ENCODE peak calls at places on chromosomes 5 and 9, in seven cellular contexts. L is PC-9; J is endothelial cell of umbilical vein; X is fibroblast of villous mesenchyme; H is naive thymus-derived CD4-positive, alpha-beta T cell; R is colonic mucosa; F is foreskin fibroblast. T is an unnamed sample.

GRCh38 chr9:107154291-107154690 is 128.8 kb upstream of the RAD23B start:
- DNase-seq in L (no peak), J (no peak), X (no peak), H (no peak), R (no peak), F (no peak), T (no peak)

GRCh38 chr9:546797-547223 is 294.7 kb upstream of the DMRT1 start:
- DNase-seq in L (no peak), J (peak), X (peak), H (no peak), R (no peak), F (peak), T (peak)

GRCh38 chr9:114237247-114237646 is 81.9 kb downstream of the COL27A1 start:
- DNase-seq in L (no peak), J (no peak), X (no peak), H (no peak), R (no peak), F (no peak), T (no peak)

GRCh38 chr5:139670369-139671095 is 22.4 kb downstream of the CXXC5 start:
- DNase-seq in L (no peak), J (peak), X (no peak), H (no peak), R (no peak), F (no peak), T (peak)

GRCh38 chr9:98902925-98903324 is 40.8 kb upstream of the COL15A1 start:
- DNase-seq in L (no peak), J (no peak), X (no peak), H (no peak), R (no peak), F (no peak), T (no peak)

GRCh38 chr9:101131326-101131725 is 102.8 kb downstream of the PLPPR1 start:
- DNase-seq in L (no peak), J (no peak), X (no peak), H (no peak), R (no peak), F (no peak), T (no peak)

GRCh38 chr9:366620-367019 is 152.0 kb downstream of the DOCK8 start:
- DNase-seq in L (no peak), J (no peak), X (no peak), H (no peak), R (no peak), F (no peak), T (no peak)

GRCh38 chr5:125327676-125328075 is 581.2 kb upstream of the ZNF608 start:
- DNase-seq in L (no peak), J (no peak), X (no peak), H (no peak), R (no peak), F (no peak), T (peak)

GRCh38 chr5:141742866-141743651 is 61.0 kb upstream of the ARAP3 start:
- DNase-seq in L (peak), J (peak), X (peak), H (no peak), R (peak), F (peak), T (peak)

GRCh38 chr5:151139015-151139414 is 18.6 kb downstream of the ANXA6 start:
- DNase-seq in L (no peak), J (no peak), X (no peak), H (peak), R (no peak), F (no peak), T (no peak)

GRCh38 chr5:7849531-7850240 is 1.2 kb downstream of the CFAP90 start:
- DNase-seq in L (no peak), J (no peak), X (no peak), H (no peak), R (no peak), F (peak), T (no peak)

GRCh38 chr5:9194509-9194908 is 351.4 kb downstream of the SEMA5A start:
- DNase-seq in L (no peak), J (no peak), X (no peak), H (no peak), R (no peak), F (peak), T (no peak)

GRCh38 chr5:109410389-109411174 is 808 bp upstream of the PJA2 start:
- DNase-seq in L (peak), J (no peak), X (peak), H (peak), R (peak), F (peak), T (peak)

GRCh38 chr5:88925692-88926490 is 42.9 kb upstream of the MEF2C start:
- DNase-seq in L (no peak), J (no peak), X (no peak), H (no peak), R (no peak), F (peak), T (no peak)

GRCh38 chr9:129608561-129609481 is 12.1 kb downstream of the C9orf50 start:
- DNase-seq in L (peak), J (no peak), X (no peak), H (no peak), R (peak), F (no peak), T (no peak)

GRCh38 chr5:43352131-43352530 is 38.9 kb upstream of the HMGCS1 start:
- DNase-seq in L (no peak), J (no peak), X (no peak), H (no peak), R (no peak), F (no peak), T (no peak)

GRCh38 chr9:18849910-18850677 is 182.9 kb downstream of the SAXO1 start:
- DNase-seq in L (no peak), J (no peak), X (no peak), H (no peak), R (no peak), F (no peak), T (no peak)

GRCh38 chr5:60196382-60197113 is 303.0 kb upstream of the PDE4D start:
- DNase-seq in L (peak), J (peak), X (peak), H (no peak), R (no peak), F (peak), T (no peak)

GRCh38 chr5:1733369-1733768 is 66.3 kb downstream of the MRPL36 start:
- DNase-seq in L (no peak), J (no peak), X (no peak), H (no peak), R (peak), F (no peak), T (no peak)

GRCh38 chr9:97176206-97176605 is 131.3 kb upstream of the CCDC180 start:
- DNase-seq in L (no peak), J (no peak), X (peak), H (no peak), R (no peak), F (peak), T (no peak)

GRCh38 chr9:88373018-88373417 is 15.2 kb upstream of the SPIN1 start:
- DNase-seq in L (no peak), J (no peak), X (no peak), H (no peak), R (no peak), F (peak), T (no peak)

GRCh38 chr5:150582281-150582791 is 58.1 kb upstream of the SYNPO start:
- DNase-seq in L (no peak), J (peak), X (peak), H (no peak), R (peak), F (peak), T (no peak)

GRCh38 chr5:16480821-16481538 is 15.4 kb upstream of the ZNF622 start:
- DNase-seq in L (no peak), J (no peak), X (no peak), H (no peak), R (no peak), F (peak), T (no peak)

GRCh38 chr9:81634915-81635516 is 54.3 kb downstream of the TLE1 start:
- DNase-seq in L (no peak), J (no peak), X (peak), H (no peak), R (no peak), F (peak), T (no peak)

GRCh38 chr5:132054697-132055440 is 5.6 kb upstream of the IL3 start:
- DNase-seq in L (no peak), J (no peak), X (no peak), H (no peak), R (no peak), F (no peak), T (no peak)

GRCh38 chr5:39521098-39521860 is 96.5 kb upstream of the DAB2 start:
- DNase-seq in L (no peak), J (no peak), X (no peak), H (no peak), R (no peak), F (no peak), T (no peak)

GRCh38 chr9:2023042-2023441 is 7.9 kb downstream of the SMARCA2 start:
- DNase-seq in L (no peak), J (no peak), X (no peak), H (no peak), R (no peak), F (no peak), T (no peak)

GRCh38 chr9:19420877-19421276 is 12.1 kb downstream of the ACER2 start:
- DNase-seq in L (no peak), J (no peak), X (no peak), H (no peak), R (no peak), F (no peak), T (no peak)

GRCh38 chr9:91495450-91495849 is 71.8 kb upstream of the NFIL3 start:
- DNase-seq in L (peak), J (no peak), X (peak), H (no peak), R (no peak), F (peak), T (no peak)

GRCh38 chr5:77937015-77937908 is 161.1 kb upstream of the TBCA start:
- DNase-seq in L (no peak), J (no peak), X (no peak), H (no peak), R (no peak), F (no peak), T (peak)

GRCh38 chr5:157740211-157740610 is 3.3 kb upstream of the LSM11 start:
- DNase-seq in L (peak), J (no peak), X (peak), H (no peak), R (no peak), F (peak), T (peak)

GRCh38 chr9:117094493-117094892 is 320.4 kb downstream of the ASTN2 start:
- DNase-seq in L (no peak), J (no peak), X (peak), H (no peak), R (no peak), F (no peak), T (no peak)

GRCh38 chr5:58458851-58459275 is 1.0 kb downstream of the PLK2 start:
- DNase-seq in L (no peak), J (no peak), X (no peak), H (peak), R (no peak), F (peak), T (no peak)

GRCh38 chr9:95005276-95006141 is 279.0 kb downstream of the AOPEP start:
- DNase-seq in L (no peak), J (no peak), X (peak), H (no peak), R (no peak), F (no peak), T (no peak)

GRCh38 chr5:118233601-118234000 is 754.7 kb downstream of the DTWD2 start:
- DNase-seq in L (no peak), J (no peak), X (no peak), H (no peak), R (no peak), F (no peak), T (no peak)

DNA sequence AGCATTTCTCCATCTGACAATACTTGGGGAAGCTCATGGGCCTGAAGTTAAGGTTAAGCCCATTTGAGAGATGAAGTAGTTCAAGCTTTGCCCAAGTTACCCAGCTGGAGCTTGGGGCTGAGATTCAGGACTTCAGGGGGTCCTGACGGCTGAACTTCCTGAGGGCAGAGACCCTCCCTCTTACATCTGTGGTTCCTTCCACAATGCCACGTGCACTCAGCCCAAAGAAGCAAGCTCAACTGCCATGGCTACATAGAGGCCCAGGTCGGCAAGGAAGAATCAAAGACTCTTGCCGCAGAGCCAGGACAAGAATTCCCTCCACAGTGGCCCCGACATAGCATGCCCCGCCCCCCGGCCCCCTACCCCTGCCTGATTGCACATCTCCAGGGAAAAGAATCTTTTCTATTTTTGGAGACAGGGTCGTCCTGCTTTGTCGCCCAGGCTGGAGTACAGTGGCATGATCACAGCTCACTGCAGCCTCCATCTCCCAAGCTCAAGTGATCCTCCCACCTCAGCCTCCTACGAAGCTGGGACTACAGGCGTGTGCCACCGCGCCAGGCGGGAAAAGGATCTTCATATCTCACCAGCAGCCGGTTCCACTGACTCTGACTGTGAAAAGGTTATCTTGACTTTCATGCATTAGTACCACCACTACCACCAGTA is 9.2 kb downstream of the PHF19 start:
- DNase-seq in L (no peak), J (no peak), X (no peak), H (no peak), R (no peak), F (no peak), T (no peak)
- H3K4me3 ChIP-seq in L (peak), J (no peak), X (peak), H (peak), R (peak), F (peak), T (peak)

DNA sequence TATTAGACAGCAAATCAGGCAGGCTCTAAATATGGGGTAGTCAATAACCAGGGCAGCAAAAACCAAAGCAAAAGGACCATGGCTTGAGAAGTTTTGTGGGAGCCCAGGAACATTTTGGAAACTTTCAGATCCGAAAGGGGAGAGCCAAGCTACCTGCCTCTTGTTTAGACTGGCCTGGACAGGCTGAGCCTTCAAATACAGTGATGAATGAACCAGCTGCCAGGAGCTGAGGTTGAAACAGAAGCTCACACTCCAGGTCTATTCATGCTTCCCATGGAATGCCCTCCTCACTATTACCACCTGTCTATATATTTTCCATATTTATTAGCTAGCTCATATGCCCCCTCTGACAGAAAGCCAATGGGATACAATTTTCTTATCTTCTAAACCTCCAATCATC is 150.8 kb upstream of the SLC44A1 start:
- DNase-seq in L (no peak), J (no peak), X (no peak), H (no peak), R (no peak), F (no peak), T (no peak)
- H3K4me3 ChIP-seq in L (no peak), J (no peak), X (no peak), H (no peak), R (no peak), F (no peak), T (no peak)

GRCh38 chr5:64180661-64181343 is 15.2 kb downstream of the RNF180 start:
- DNase-seq in L (no peak), J (peak), X (no peak), H (no peak), R (no peak), F (no peak), T (no peak)
- H3K4me3 ChIP-seq in L (no peak), J (no peak), X (no peak), H (no peak), R (no peak), F (no peak), T (no peak)

GRCh38 chr5:95281211-95281610 is 3.7 kb downstream of the MCTP1 start:
- DNase-seq in L (no peak), J (no peak), X (no peak), H (no peak), R (no peak), F (peak), T (no peak)

GRCh38 chr5:95283022-95283615 is 1.8 kb downstream of the MCTP1 start:
- DNase-seq in L (no peak), J (peak), X (no peak), H (no peak), R (no peak), F (peak), T (no peak)

GRCh38 chr5:95284512-95285405 is at the start of gene MCTP1:
- DNase-seq in L (peak), J (peak), X (peak), H (no peak), R (no peak), F (peak), T (peak)

GRCh38 chr5:95283761-95284511 is 958 bp downstream of the MCTP1 start:
- DNase-seq in L (peak), J (peak), X (no peak), H (no peak), R (peak), F (peak), T (peak)

GRCh38 chr5:95285406-95285761 is 490 bp upstream of the MCTP1 start:
- DNase-seq in L (no peak), J (peak), X (peak), H (no peak), R (no peak), F (peak), T (peak)
- H3K4me3 ChIP-seq in L (peak), J (peak), X (peak), H (no peak), R (peak), F (no peak), T (no peak)

DNA sequence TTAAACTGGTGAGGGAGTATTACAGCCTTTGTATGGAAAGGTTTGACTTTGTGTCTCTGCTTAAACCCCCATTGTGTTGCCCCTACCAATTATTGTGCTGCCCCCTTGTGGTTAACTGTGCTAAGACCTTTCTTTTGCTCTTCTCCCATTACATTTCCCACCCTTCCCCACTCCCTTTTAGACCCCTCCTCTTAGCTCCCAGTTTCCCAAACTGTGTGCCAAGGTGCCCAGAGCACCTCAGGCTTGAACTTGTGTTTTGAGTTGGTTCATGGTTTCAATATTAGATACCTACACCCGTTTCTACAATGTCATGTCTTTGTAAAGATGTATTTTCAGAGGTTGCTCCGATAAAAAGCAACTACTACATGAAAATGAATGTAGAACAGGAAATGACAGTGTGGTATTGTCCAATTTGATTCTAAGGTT is 2.9 kb downstream of the JAK2 start:
- DNase-seq in L (peak), J (peak), X (peak), H (peak), R (peak), F (peak), T (peak)
- H3K4me3 ChIP-seq in L (no peak), J (peak), X (peak), H (no peak), R (peak), F (peak), T (peak)

GRCh38 chr5:180808461-180809000 is 5.9 kb upstream of the MGAT1 start:
- DNase-seq in L (no peak), J (no peak), X (no peak), H (no peak), R (no peak), F (no peak), T (no peak)
- H3K4me3 ChIP-seq in L (peak), J (peak), X (peak), H (peak), R (peak), F (peak), T (peak)

DNA sequence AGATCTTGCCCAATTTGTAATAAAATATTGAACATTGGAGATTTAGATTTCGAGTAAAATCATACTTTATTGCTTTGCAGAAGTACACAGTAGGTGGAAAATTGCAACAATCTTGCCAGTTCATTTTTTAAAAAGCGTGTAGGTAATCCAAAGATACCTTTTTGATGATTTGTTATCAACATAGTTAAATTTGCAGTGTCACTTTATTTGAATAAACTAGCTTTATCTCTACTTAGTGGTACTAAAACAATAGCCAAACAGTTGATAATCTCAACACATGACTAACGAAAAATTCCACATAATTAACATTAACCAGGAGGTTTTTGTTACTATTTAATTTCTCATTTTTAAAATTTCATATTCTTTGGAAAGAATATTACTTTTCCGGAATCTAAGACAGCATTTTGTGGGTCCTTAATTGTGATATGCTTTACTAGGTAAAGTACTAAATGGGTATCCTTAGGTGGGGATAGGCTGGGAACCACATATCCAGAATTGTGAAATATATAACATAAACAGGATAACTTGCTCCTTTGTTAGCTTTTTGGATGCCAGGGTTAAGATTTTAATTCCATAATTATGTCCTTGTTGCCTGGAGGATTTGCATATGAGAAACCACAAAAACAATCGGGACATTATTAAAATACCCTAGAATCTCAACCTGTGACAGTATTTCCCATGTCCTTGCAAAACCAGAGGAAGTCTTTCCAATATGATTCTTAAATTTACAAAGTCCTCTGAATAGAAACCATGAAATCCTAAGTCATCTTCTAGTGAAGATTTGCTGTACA is 2.4 kb upstream of the CHD1 start:
- DNase-seq in L (no peak), J (no peak), X (no peak), H (no peak), R (no peak), F (no peak), T (no peak)
- H3K4me3 ChIP-seq in L (no peak), J (no peak), X (no peak), H (no peak), R (no peak), F (no peak), T (no peak)